ENCODE peak calls at places on chromosomes 6 and 20, in nine cellular contexts. One of them, this sample, is unnamed.

GRCh38 chr6:142030115-142030619 is 102.6 kb upstream of the GJE1 start:
- DNase-seq in IMR-90: peak
- DNase-seq in vagina: no peak
- DNase-seq in esophagus squamous epithelium: no peak
- DNase-seq in Peyer's patch: no peak
- DNase-seq in breast epithelium: no peak
- DNase-seq in HCT116: no peak
- DNase-seq in prostate gland: no peak
- DNase-seq in GM12891: peak
- DNase-seq in this sample: no peak

GRCh38 chr6:110574817-110575216 is 98.4 kb upstream of the SLC22A16 start:
- DNase-seq in IMR-90: no peak
- DNase-seq in vagina: no peak
- DNase-seq in esophagus squamous epithelium: no peak
- DNase-seq in Peyer's patch: no peak
- DNase-seq in breast epithelium: no peak
- DNase-seq in HCT116: no peak
- DNase-seq in prostate gland: no peak
- DNase-seq in GM12891: no peak
- DNase-seq in this sample: no peak

GRCh38 chr6:34057790-34058189 is 88.1 kb downstream of the GRM4 start:
- DNase-seq in IMR-90: no peak
- DNase-seq in vagina: no peak
- DNase-seq in esophagus squamous epithelium: no peak
- DNase-seq in Peyer's patch: no peak
- DNase-seq in breast epithelium: no peak
- DNase-seq in HCT116: no peak
- DNase-seq in prostate gland: no peak
- DNase-seq in GM12891: no peak
- DNase-seq in this sample: no peak

GRCh38 chr20:24638546-24639166 is 169.2 kb downstream of the SYNDIG1 start:
- DNase-seq in IMR-90: peak
- DNase-seq in vagina: peak
- DNase-seq in esophagus squamous epithelium: no peak
- DNase-seq in Peyer's patch: no peak
- DNase-seq in breast epithelium: no peak
- DNase-seq in HCT116: no peak
- DNase-seq in prostate gland: no peak
- DNase-seq in GM12891: no peak
- DNase-seq in this sample: no peak

GRCh38 chr6:135397172-135397952 is 100.2 kb downstream of the AHI1 start:
- DNase-seq in IMR-90: no peak
- DNase-seq in vagina: no peak
- DNase-seq in esophagus squamous epithelium: no peak
- DNase-seq in Peyer's patch: no peak
- DNase-seq in breast epithelium: no peak
- DNase-seq in HCT116: no peak
- DNase-seq in prostate gland: no peak
- DNase-seq in GM12891: no peak
- DNase-seq in this sample: no peak

GRCh38 chr20:24773751-24774201 is 175.3 kb upstream of the CST7 start:
- DNase-seq in IMR-90: peak
- DNase-seq in vagina: peak
- DNase-seq in esophagus squamous epithelium: no peak
- DNase-seq in Peyer's patch: no peak
- DNase-seq in breast epithelium: no peak
- DNase-seq in HCT116: no peak
- DNase-seq in prostate gland: no peak
- DNase-seq in GM12891: no peak
- DNase-seq in this sample: no peak

GRCh38 chr6:46042355-46042999 is 26.8 kb upstream of the CLIC5 start:
- DNase-seq in IMR-90: peak
- DNase-seq in vagina: no peak
- DNase-seq in esophagus squamous epithelium: no peak
- DNase-seq in Peyer's patch: no peak
- DNase-seq in breast epithelium: no peak
- DNase-seq in HCT116: peak
- DNase-seq in prostate gland: no peak
- DNase-seq in GM12891: peak
- DNase-seq in this sample: peak

GRCh38 chr6:131049515-131050081 is 13.4 kb downstream of the EPB41L2 start:
- DNase-seq in IMR-90: no peak
- DNase-seq in vagina: no peak
- DNase-seq in esophagus squamous epithelium: no peak
- DNase-seq in Peyer's patch: no peak
- DNase-seq in breast epithelium: no peak
- DNase-seq in HCT116: no peak
- DNase-seq in prostate gland: no peak
- DNase-seq in GM12891: no peak
- DNase-seq in this sample: no peak

GRCh38 chr20:1391640-1392442 is 1.0 kb downstream of the FKBP1A start:
- DNase-seq in IMR-90: peak
- DNase-seq in vagina: no peak
- DNase-seq in esophagus squamous epithelium: no peak
- DNase-seq in Peyer's patch: peak
- DNase-seq in breast epithelium: no peak
- DNase-seq in HCT116: no peak
- DNase-seq in prostate gland: no peak
- DNase-seq in GM12891: no peak
- DNase-seq in this sample: peak

DNA sequence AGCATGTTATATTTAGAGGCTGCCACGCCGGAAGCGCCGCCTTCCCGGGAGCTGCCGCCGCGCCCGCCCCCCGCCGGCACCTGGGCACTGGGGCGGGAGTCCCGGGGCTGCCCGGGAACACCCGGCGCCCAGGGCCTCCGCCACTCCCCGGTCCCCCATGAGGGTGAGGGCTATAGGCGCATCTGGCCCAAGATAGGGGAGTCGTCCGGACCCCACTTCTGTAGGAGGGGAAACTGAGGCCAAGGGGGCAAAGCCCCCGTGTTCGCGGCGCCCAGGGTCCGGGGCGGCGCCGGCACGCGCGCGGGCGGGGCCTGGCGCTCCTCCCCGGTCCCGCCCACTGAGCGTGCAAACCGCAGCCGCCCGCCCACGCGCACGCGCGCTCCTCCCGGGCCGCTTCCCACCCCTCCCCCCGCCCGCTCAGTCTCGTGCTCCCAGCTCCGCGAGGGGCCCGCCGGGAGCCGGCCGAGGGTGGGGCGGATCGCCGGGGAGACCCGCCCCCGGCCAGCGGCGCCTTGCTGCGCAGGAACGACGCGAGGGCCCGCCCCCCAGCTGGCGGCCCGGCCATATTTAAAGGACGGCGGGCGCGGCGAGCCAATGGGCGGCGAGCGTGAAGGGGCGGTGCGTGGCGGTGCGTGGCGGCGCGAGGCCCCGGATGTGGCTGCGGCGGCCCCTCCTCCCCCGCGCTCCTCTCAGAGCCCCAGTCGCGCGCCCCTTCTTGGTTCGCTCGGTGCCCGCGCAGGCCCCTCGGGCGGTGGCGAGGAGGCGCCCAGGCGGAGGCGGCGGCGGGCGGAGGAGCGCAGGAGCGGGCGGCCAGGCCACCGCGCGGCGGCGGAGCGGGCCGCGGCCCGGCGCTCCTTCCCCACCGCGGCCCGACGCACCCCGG is at the start of gene LSM14B:
- DNase-seq in IMR-90: peak
- DNase-seq in vagina: peak
- DNase-seq in esophagus squamous epithelium: peak
- DNase-seq in Peyer's patch: peak
- DNase-seq in breast epithelium: peak
- DNase-seq in HCT116: peak
- DNase-seq in prostate gland: peak
- DNase-seq in GM12891: peak
- DNase-seq in this sample: peak
- TF ChIP-seq POLR2A in IMR-90: no peak
- TF ChIP-seq POLR2A in vagina: peak
- TF ChIP-seq POLR2A in esophagus squamous epithelium: no peak
- TF ChIP-seq POLR2A in Peyer's patch: no peak
- TF ChIP-seq POLR2A in breast epithelium: no peak
- TF ChIP-seq POLR2A in HCT116: peak
- TF ChIP-seq POLR2A in prostate gland: peak
- TF ChIP-seq POLR2A in GM12891: no peak
- TF ChIP-seq POLR2A in this sample: peak

GRCh38 chr20:49288784-49289696 is 11.2 kb upstream of the ZNFX1 start:
- DNase-seq in IMR-90: no peak
- DNase-seq in vagina: no peak
- DNase-seq in esophagus squamous epithelium: no peak
- DNase-seq in Peyer's patch: no peak
- DNase-seq in breast epithelium: no peak
- DNase-seq in HCT116: no peak
- DNase-seq in prostate gland: peak
- DNase-seq in GM12891: no peak
- DNase-seq in this sample: no peak
- TF ChIP-seq POLR2A in IMR-90: no peak
- TF ChIP-seq POLR2A in vagina: no peak
- TF ChIP-seq POLR2A in esophagus squamous epithelium: no peak
- TF ChIP-seq POLR2A in Peyer's patch: no peak
- TF ChIP-seq POLR2A in breast epithelium: no peak
- TF ChIP-seq POLR2A in HCT116: no peak
- TF ChIP-seq POLR2A in prostate gland: no peak
- TF ChIP-seq POLR2A in GM12891: peak
- TF ChIP-seq POLR2A in this sample: peak

GRCh38 chr20:59320426-59320825 is 20.0 kb downstream of the EDN3 start:
- DNase-seq in IMR-90: no peak
- DNase-seq in vagina: no peak
- DNase-seq in esophagus squamous epithelium: no peak
- DNase-seq in Peyer's patch: no peak
- DNase-seq in breast epithelium: no peak
- DNase-seq in HCT116: no peak
- DNase-seq in prostate gland: no peak
- DNase-seq in GM12891: no peak
- DNase-seq in this sample: no peak

GRCh38 chr20:59316911-59317310 is 16.5 kb downstream of the EDN3 start:
- DNase-seq in IMR-90: no peak
- DNase-seq in vagina: no peak
- DNase-seq in esophagus squamous epithelium: no peak
- DNase-seq in Peyer's patch: no peak
- DNase-seq in breast epithelium: no peak
- DNase-seq in HCT116: no peak
- DNase-seq in prostate gland: no peak
- DNase-seq in GM12891: no peak
- DNase-seq in this sample: no peak

GRCh38 chr20:59318803-59319202 is 18.4 kb downstream of the EDN3 start:
- DNase-seq in IMR-90: no peak
- DNase-seq in vagina: no peak
- DNase-seq in esophagus squamous epithelium: no peak
- DNase-seq in Peyer's patch: no peak
- DNase-seq in breast epithelium: no peak
- DNase-seq in HCT116: no peak
- DNase-seq in prostate gland: no peak
- DNase-seq in GM12891: no peak
- DNase-seq in this sample: no peak

GRCh38 chr20:59317332-59317731 is 16.9 kb downstream of the EDN3 start:
- DNase-seq in IMR-90: no peak
- DNase-seq in vagina: no peak
- DNase-seq in esophagus squamous epithelium: no peak
- DNase-seq in Peyer's patch: no peak
- DNase-seq in breast epithelium: no peak
- DNase-seq in HCT116: no peak
- DNase-seq in prostate gland: no peak
- DNase-seq in GM12891: no peak
- DNase-seq in this sample: no peak

DNA sequence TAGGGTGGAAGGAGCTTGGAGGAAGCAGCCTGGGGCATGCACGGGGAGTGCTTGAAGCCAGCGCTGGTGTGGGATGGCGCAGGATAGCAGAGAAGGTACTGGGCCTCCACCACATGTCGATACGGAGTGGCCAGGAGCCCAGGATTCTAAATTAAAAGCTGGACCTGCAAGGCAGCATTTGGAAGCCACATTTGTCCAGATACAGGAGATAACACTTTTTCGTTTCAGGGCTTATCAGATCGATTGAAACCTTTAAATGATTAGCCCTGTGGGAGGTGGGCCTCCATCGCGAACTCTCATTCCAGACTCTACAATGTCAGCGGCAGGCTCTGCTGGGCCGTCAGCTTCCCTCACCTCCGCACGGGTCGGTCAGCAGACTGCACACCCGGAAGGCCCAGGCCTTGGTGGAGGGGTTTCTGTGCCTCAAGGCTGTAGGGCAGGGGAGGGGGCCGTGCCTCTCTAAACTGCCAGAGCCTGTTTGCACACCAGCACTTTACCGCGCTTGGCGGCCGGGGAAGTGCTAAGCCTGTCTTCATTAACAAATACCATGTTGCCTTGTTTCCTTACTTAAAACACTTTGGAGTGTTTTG is 17.9 kb downstream of the EDN3 start:
- DNase-seq in IMR-90: no peak
- DNase-seq in vagina: no peak
- DNase-seq in esophagus squamous epithelium: no peak
- DNase-seq in Peyer's patch: no peak
- DNase-seq in breast epithelium: no peak
- DNase-seq in HCT116: no peak
- DNase-seq in prostate gland: no peak
- DNase-seq in GM12891: no peak
- DNase-seq in this sample: no peak
- TF ChIP-seq POLR2A in IMR-90: no peak
- TF ChIP-seq POLR2A in vagina: no peak
- TF ChIP-seq POLR2A in esophagus squamous epithelium: no peak
- TF ChIP-seq POLR2A in Peyer's patch: no peak
- TF ChIP-seq POLR2A in breast epithelium: no peak
- TF ChIP-seq POLR2A in HCT116: no peak
- TF ChIP-seq POLR2A in prostate gland: no peak
- TF ChIP-seq POLR2A in GM12891: no peak
- TF ChIP-seq POLR2A in this sample: no peak

GRCh38 chr20:17571153-17571527 is 1.3 kb downstream of the DSTN start:
- DNase-seq in IMR-90: no peak
- DNase-seq in vagina: no peak
- DNase-seq in esophagus squamous epithelium: no peak
- DNase-seq in Peyer's patch: no peak
- DNase-seq in breast epithelium: no peak
- DNase-seq in HCT116: no peak
- DNase-seq in prostate gland: no peak
- DNase-seq in GM12891: peak
- DNase-seq in this sample: peak

GRCh38 chr20:17569616-17570346 is at the start of gene DSTN:
- DNase-seq in IMR-90: peak
- DNase-seq in vagina: peak
- DNase-seq in esophagus squamous epithelium: peak
- DNase-seq in Peyer's patch: peak
- DNase-seq in breast epithelium: peak
- DNase-seq in HCT116: peak
- DNase-seq in prostate gland: peak
- DNase-seq in GM12891: peak
- DNase-seq in this sample: peak

GRCh38 chr20:17570347-17571152 is 675 bp downstream of the DSTN start:
- DNase-seq in IMR-90: peak
- DNase-seq in vagina: peak
- DNase-seq in esophagus squamous epithelium: no peak
- DNase-seq in Peyer's patch: peak
- DNase-seq in breast epithelium: peak
- DNase-seq in HCT116: peak
- DNase-seq in prostate gland: peak
- DNase-seq in GM12891: peak
- DNase-seq in this sample: peak

GRCh38 chr20:17568045-17568788 is 1.7 kb upstream of the DSTN start:
- DNase-seq in IMR-90: no peak
- DNase-seq in vagina: no peak
- DNase-seq in esophagus squamous epithelium: no peak
- DNase-seq in Peyer's patch: no peak
- DNase-seq in breast epithelium: no peak
- DNase-seq in HCT116: no peak
- DNase-seq in prostate gland: no peak
- DNase-seq in GM12891: no peak
- DNase-seq in this sample: no peak

GRCh38 chr20:17568972-17569471 is 853 bp upstream of the DSTN start:
- DNase-seq in IMR-90: peak
- DNase-seq in vagina: peak
- DNase-seq in esophagus squamous epithelium: no peak
- DNase-seq in Peyer's patch: peak
- DNase-seq in breast epithelium: peak
- DNase-seq in HCT116: peak
- DNase-seq in prostate gland: peak
- DNase-seq in GM12891: peak
- DNase-seq in this sample: peak
- TF ChIP-seq POLR2A in IMR-90: peak
- TF ChIP-seq POLR2A in vagina: peak
- TF ChIP-seq POLR2A in esophagus squamous epithelium: no peak
- TF ChIP-seq POLR2A in Peyer's patch: peak
- TF ChIP-seq POLR2A in breast epithelium: peak
- TF ChIP-seq POLR2A in HCT116: peak
- TF ChIP-seq POLR2A in prostate gland: peak
- TF ChIP-seq POLR2A in GM12891: no peak
- TF ChIP-seq POLR2A in this sample: no peak

This sample was measured in erythroblast.